ENCODE peak calls at places on chromosomes 12 and 14, in six cellular contexts. B, Z, V, U, C and D are unnamed samples.

GRCh38 chr14:23147676-23148075 is 28.6 kb upstream of the CEBPE start:
- DNase-seq in Z (no peak), B (peak; percentile 66), U (peak; percentile 48), V (no peak), C (no peak), D (peak; percentile 47)

GRCh38 chr12:106704081-106704480 is 70.4 kb upstream of the RIC8B start:
- DNase-seq in Z (no peak), V (no peak), B (no peak), C (no peak), U (no peak), D (no peak)

GRCh38 chr14:100376751-100377171 is 53.6 kb downstream of the SLC25A47 start:
- DNase-seq in V (no peak), U (no peak), B (no peak), C (no peak), Z (no peak), D (peak; percentile 66)

GRCh38 chr12:30908389-30909087 is 18.0 kb upstream of the TSPAN11 start:
- DNase-seq in B (no peak), V (peak; percentile 58), U (no peak), Z (no peak), C (no peak), D (peak; percentile 82)

GRCh38 chr14:31057701-31058364 is 31.7 kb upstream of the STRN3 start:
- DNase-seq in U (no peak), Z (no peak), B (no peak), C (no peak), V (no peak), D (no peak)

GRCh38 chr14:61128382-61129167 is 147.5 kb downstream of the SLC38A6 start:
- DNase-seq in V (no peak), B (no peak), U (no peak), C (peak; percentile 46), Z (no peak), D (peak; percentile 50)

GRCh38 chr12:105783983-105784947 is 354.5 kb downstream of the NUAK1 start:
- DNase-seq in B (no peak), Z (no peak), V (no peak), C (peak; percentile 22), U (no peak), D (peak; percentile 50)

GRCh38 chr14:77290705-77291104 is 19.7 kb upstream of the NGB start:
- DNase-seq in Z (no peak), V (no peak), C (no peak), B (no peak), U (no peak), D (peak; percentile 45)

GRCh38 chr14:62505045-62505444 is 540.2 kb downstream of the KCNH5 start:
- DNase-seq in B (no peak), C (no peak), V (no peak), Z (no peak), U (no peak), D (no peak)

GRCh38 chr12:106766393-106766826 is 8.1 kb upstream of the RIC8B start:
- DNase-seq in C (no peak), B (peak; percentile 58), Z (peak; percentile 32), U (peak; percentile 62), V (no peak), D (peak; percentile 19)

GRCh38 chr14:23572524-23572828 is 4.9 kb upstream of the AP1G2 start:
- DNase-seq in U (no peak), C (no peak), B (no peak), V (no peak), Z (no peak), D (no peak)

GRCh38 chr14:61197416-61197815 is 83.7 kb downstream of the TMEM30B start:
- DNase-seq in U (no peak), B (no peak), Z (no peak), C (no peak), V (no peak), D (no peak)

GRCh38 chr14:88904864-88905263 is 80.4 kb downstream of the TTC8 start:
- DNase-seq in C (no peak), U (no peak), Z (no peak), B (no peak), V (peak; percentile 55), D (no peak)

GRCh38 chr14:24389266-24389855 is 9.4 kb upstream of the NYNRIN start:
- DNase-seq in C (no peak), B (no peak), Z (no peak), V (no peak), U (no peak), D (peak; percentile 70)

GRCh38 chr12:68617160-68617926 is 6.6 kb downstream of the RAP1B start:
- DNase-seq in V (peak; percentile 20), B (no peak), U (no peak), Z (no peak), C (no peak), D (peak; percentile 58)

GRCh38 chr14:49134940-49135339 is 451.2 kb downstream of the RPS29 start:
- DNase-seq in B (no peak), V (no peak), U (no peak), C (no peak), Z (no peak), D (no peak)

GRCh38 chr12:104314242-104314614 is 10.7 kb downstream of the EID3 start:
- DNase-seq in V (no peak), C (no peak), B (no peak), Z (no peak), U (no peak), D (peak; percentile 55)

GRCh38 chr12:10122689-10123088 is 7.3 kb downstream of the CLEC7A start:
- DNase-seq in V (no peak), Z (no peak), C (no peak), B (no peak), U (no peak), D (no peak)

GRCh38 chr12:45622210-45622937 is 107.1 kb upstream of the ARID2 start:
- DNase-seq in V (no peak), Z (no peak), U (no peak), B (no peak), C (no peak), D (no peak)

GRCh38 chr14:98931911-98932310 is 340.1 kb downstream of the BCL11B start:
- DNase-seq in B (peak; percentile 10), V (no peak), U (no peak), Z (no peak), C (peak; percentile 93), D (no peak)

GRCh38 chr12:130706885-130707570 is 9.1 kb downstream of the RIMBP2 start:
- DNase-seq in U (no peak), Z (no peak), B (no peak), C (no peak), V (no peak), D (no peak)

GRCh38 chr14:103542545-103543088 is 13.6 kb downstream of the TRMT61A start:
- DNase-seq in V (peak; percentile 83), U (peak; percentile 81), B (peak; percentile 61), C (no peak), Z (peak; percentile 71), D (peak; percentile 40)

GRCh38 chr14:45798659-45799058 is 545.7 kb upstream of the MIS18BP1 start:
- DNase-seq in C (no peak), B (no peak), Z (no peak), U (no peak), V (no peak), D (no peak)

GRCh38 chr12:28318273-28318672 is 128.0 kb downstream of the CCDC91 start:
- DNase-seq in B (no peak), Z (no peak), C (no peak), U (no peak), V (no peak), D (no peak)

GRCh38 chr14:44963775-44964380 is 1.9 kb downstream of the TOGARAM1 start:
- DNase-seq in B (no peak), C (no peak), V (peak; percentile 19), U (no peak), Z (no peak), D (peak; percentile 25)

GRCh38 chr12:83826112-83826511 is 1086.5 kb downstream of the SLC6A15 start:
- DNase-seq in V (peak; percentile 61), C (peak; percentile 19), U (no peak), B (peak; percentile 32), Z (no peak), D (peak; percentile 57)

GRCh38 chr14:99475179-99475578 is 5.5 kb downstream of the SETD3 start:
- DNase-seq in V (no peak), U (no peak), C (no peak), B (peak; percentile 20), Z (no peak), D (no peak)

GRCh38 chr14:35438910-35439713 is 34.6 kb upstream of the NFKBIA start:
- DNase-seq in C (peak; percentile 42), U (no peak), Z (no peak), V (peak; percentile 39), B (no peak), D (peak; percentile 22)

GRCh38 chr14:77264466-77265186 is 6.4 kb downstream of the NGB start:
- DNase-seq in C (no peak), U (no peak), Z (no peak), B (no peak), V (no peak), D (no peak)

GRCh38 chr14:79166171-79166570 is 996.0 kb downstream of the NRXN3 start:
- DNase-seq in B (no peak), U (no peak), C (no peak), Z (no peak), V (no peak), D (no peak)

GRCh38 chr12:47828008-47828966 is 8.6 kb upstream of the HDAC7 start:
- DNase-seq in C (no peak), B (no peak), U (peak; percentile 72), Z (peak; percentile 57), V (peak; percentile 47), D (peak; percentile 47)

GRCh38 chr14:104970231-104971068 is 7.7 kb downstream of the AHNAK2 start:
- DNase-seq in C (no peak), V (peak; percentile 89), B (no peak), U (peak; percentile 61), Z (peak; percentile 36), D (peak; percentile 92)

GRCh38 chr14:34692348-34692747 is 22.0 kb downstream of the CFL2 start:
- DNase-seq in Z (no peak), B (no peak), U (no peak), C (no peak), V (no peak), D (peak; percentile 31)

GRCh38 chr12:52495385-52495784 is 2.3 kb upstream of the KRT6A start:
- DNase-seq in Z (no peak), U (no peak), V (peak; percentile 27), C (no peak), B (no peak), D (peak; percentile 5)

GRCh38 chr12:52644078-52644415 is 8.0 kb downstream of the KRT2 start:
- DNase-seq in V (no peak), U (no peak), B (no peak), C (no peak), Z (no peak), D (no peak)

GRCh38 chr12:55068416-55069010 is 48.7 kb downstream of the NEUROD4 start:
- DNase-seq in C (peak; percentile 50), Z (no peak), U (no peak), V (peak; percentile 82), B (peak; percentile 27), D (peak; percentile 57)

GRCh38 chr14:64861916-64862315 is 17.8 kb downstream of the SPTB start:
- DNase-seq in Z (no peak), V (no peak), C (no peak), B (no peak), U (no peak), D (no peak)